ENCODE peak calls at places on chromosomes 2 and 18, in seven cellular contexts. One of them, this sample, is unnamed.

GRCh38 chr2:126244937-126245336 is 411.0 kb upstream of the GYPC start:
- DNase-seq in A549: peak; percentile 59
- DNase-seq in ovary: no peak
- DNase-seq in IMR-90: no peak
- DNase-seq in psoas muscle: peak; percentile 19
- DNase-seq in suprapubic skin: no peak
- DNase-seq in heart right ventricle: peak; percentile 21
- DNase-seq in this sample: peak; percentile 25

GRCh38 chr2:180656455-180656847 is 324.0 kb upstream of the UBE2E3 start:
- DNase-seq in A549: peak; percentile 66
- DNase-seq in ovary: no peak
- DNase-seq in IMR-90: peak; percentile 86
- DNase-seq in psoas muscle: no peak
- DNase-seq in suprapubic skin: no peak
- DNase-seq in heart right ventricle: no peak
- DNase-seq in this sample: no peak

GRCh38 chr2:232980683-232981082 is 32.4 kb downstream of the NGEF start:
- DNase-seq in A549: peak; percentile 17
- DNase-seq in ovary: no peak
- DNase-seq in IMR-90: peak; percentile 19
- DNase-seq in psoas muscle: no peak
- DNase-seq in suprapubic skin: no peak
- DNase-seq in heart right ventricle: no peak
- DNase-seq in this sample: no peak

GRCh38 chr18:29594494-29594893 is 1417.6 kb upstream of the CDH2 start:
- DNase-seq in A549: no peak
- DNase-seq in ovary: no peak
- DNase-seq in IMR-90: no peak
- DNase-seq in psoas muscle: no peak
- DNase-seq in suprapubic skin: no peak
- DNase-seq in heart right ventricle: no peak
- DNase-seq in this sample: no peak

GRCh38 chr2:55175254-55176093 is 56.6 kb downstream of the CLHC1 start:
- DNase-seq in A549: peak; percentile 75
- DNase-seq in ovary: no peak
- DNase-seq in IMR-90: peak; percentile 87
- DNase-seq in psoas muscle: no peak
- DNase-seq in suprapubic skin: no peak
- DNase-seq in heart right ventricle: no peak
- DNase-seq in this sample: no peak

GRCh38 chr18:49784427-49785185 is 28.7 kb downstream of the ACAA2 start:
- DNase-seq in A549: no peak
- DNase-seq in ovary: no peak
- DNase-seq in IMR-90: peak; percentile 18
- DNase-seq in psoas muscle: no peak
- DNase-seq in suprapubic skin: no peak
- DNase-seq in heart right ventricle: no peak
- DNase-seq in this sample: no peak

GRCh38 chr2:240885980-240886565 is 9.9 kb downstream of the MAB21L4 start:
- DNase-seq in A549: no peak
- DNase-seq in ovary: no peak
- DNase-seq in IMR-90: no peak
- DNase-seq in psoas muscle: no peak
- DNase-seq in suprapubic skin: peak; percentile 35
- DNase-seq in heart right ventricle: no peak
- DNase-seq in this sample: no peak

GRCh38 chr2:238183846-238184245 is 19.6 kb downstream of the ILKAP start:
- DNase-seq in A549: no peak
- DNase-seq in ovary: no peak
- DNase-seq in IMR-90: peak; percentile 47
- DNase-seq in psoas muscle: no peak
- DNase-seq in suprapubic skin: no peak
- DNase-seq in heart right ventricle: no peak
- DNase-seq in this sample: no peak

GRCh38 chr2:102114851-102115497 is 27.6 kb upstream of the IL1R1 start:
- DNase-seq in A549: no peak
- DNase-seq in ovary: no peak
- DNase-seq in IMR-90: peak; percentile 68
- DNase-seq in psoas muscle: peak; percentile 42
- DNase-seq in suprapubic skin: no peak
- DNase-seq in heart right ventricle: no peak
- DNase-seq in this sample: peak; percentile 54

GRCh38 chr2:120594856-120595685 is 140.6 kb upstream of the GLI2 start:
- DNase-seq in A549: peak; percentile 42
- DNase-seq in ovary: no peak
- DNase-seq in IMR-90: no peak
- DNase-seq in psoas muscle: peak; percentile 7
- DNase-seq in suprapubic skin: no peak
- DNase-seq in heart right ventricle: no peak
- DNase-seq in this sample: peak; percentile 26

GRCh38 chr2:27100036-27100435 is 13.5 kb downstream of the KHK start:
- DNase-seq in A549: no peak
- DNase-seq in ovary: no peak
- DNase-seq in IMR-90: no peak
- DNase-seq in psoas muscle: no peak
- DNase-seq in suprapubic skin: no peak
- DNase-seq in heart right ventricle: no peak
- DNase-seq in this sample: no peak

GRCh38 chr18:48816554-48816953 is 134.2 kb downstream of the SMAD7 start:
- DNase-seq in A549: no peak
- DNase-seq in ovary: no peak
- DNase-seq in IMR-90: no peak
- DNase-seq in psoas muscle: no peak
- DNase-seq in suprapubic skin: peak; percentile 26
- DNase-seq in heart right ventricle: no peak
- DNase-seq in this sample: no peak

GRCh38 chr2:173644146-173644545 is 289.5 kb downstream of the CDCA7 start:
- DNase-seq in A549: no peak
- DNase-seq in ovary: no peak
- DNase-seq in IMR-90: peak; percentile 78
- DNase-seq in psoas muscle: no peak
- DNase-seq in suprapubic skin: no peak
- DNase-seq in heart right ventricle: no peak
- DNase-seq in this sample: no peak

GRCh38 chr2:73594241-73594640 is 48.0 kb downstream of the NAT8 start:
- DNase-seq in A549: no peak
- DNase-seq in ovary: no peak
- DNase-seq in IMR-90: no peak
- DNase-seq in psoas muscle: no peak
- DNase-seq in suprapubic skin: no peak
- DNase-seq in heart right ventricle: no peak
- DNase-seq in this sample: no peak

GRCh38 chr2:197675711-197676188 is 363 bp upstream of the RFTN2 start:
- DNase-seq in A549: no peak
- DNase-seq in ovary: peak; percentile 23
- DNase-seq in IMR-90: peak; percentile 76
- DNase-seq in psoas muscle: no peak
- DNase-seq in suprapubic skin: no peak
- DNase-seq in heart right ventricle: no peak
- DNase-seq in this sample: no peak

GRCh38 chr2:86703704-86704370 is 16.3 kb upstream of the RMND5A start:
- DNase-seq in A549: peak; percentile 77
- DNase-seq in ovary: no peak
- DNase-seq in IMR-90: no peak
- DNase-seq in psoas muscle: no peak
- DNase-seq in suprapubic skin: peak; percentile 67
- DNase-seq in heart right ventricle: peak; percentile 26
- DNase-seq in this sample: no peak

GRCh38 chr2:150280255-150280654 is 207.2 kb downstream of the RND3 start:
- DNase-seq in A549: no peak
- DNase-seq in ovary: no peak
- DNase-seq in IMR-90: peak; percentile 87
- DNase-seq in psoas muscle: no peak
- DNase-seq in suprapubic skin: no peak
- DNase-seq in heart right ventricle: no peak
- DNase-seq in this sample: no peak

GRCh38 chr2:204486855-204487254 is 58.4 kb upstream of the PARD3B start:
- DNase-seq in A549: no peak
- DNase-seq in ovary: no peak
- DNase-seq in IMR-90: peak; percentile 64
- DNase-seq in psoas muscle: no peak
- DNase-seq in suprapubic skin: no peak
- DNase-seq in heart right ventricle: no peak
- DNase-seq in this sample: no peak

GRCh38 chr2:203909192-203909945 is 27.2 kb upstream of the ICOS start:
- DNase-seq in A549: peak; percentile 32
- DNase-seq in ovary: no peak
- DNase-seq in IMR-90: peak; percentile 80
- DNase-seq in psoas muscle: no peak
- DNase-seq in suprapubic skin: no peak
- DNase-seq in heart right ventricle: no peak
- DNase-seq in this sample: no peak

GRCh38 chr2:224009605-224010330 is 29.3 kb downstream of the SERPINE2 start:
- DNase-seq in A549: peak; percentile 20
- DNase-seq in ovary: no peak
- DNase-seq in IMR-90: peak; percentile 34
- DNase-seq in psoas muscle: no peak
- DNase-seq in suprapubic skin: no peak
- DNase-seq in heart right ventricle: no peak
- DNase-seq in this sample: peak; percentile 12

GRCh38 chr2:70531419-70532130 is 22.1 kb downstream of the TGFA start:
- DNase-seq in A549: no peak
- DNase-seq in ovary: no peak
- DNase-seq in IMR-90: no peak
- DNase-seq in psoas muscle: no peak
- DNase-seq in suprapubic skin: no peak
- DNase-seq in heart right ventricle: no peak
- DNase-seq in this sample: no peak

GRCh38 chr2:230930928-230931555 is 6.0 kb upstream of the GPR55 start:
- DNase-seq in A549: no peak
- DNase-seq in ovary: no peak
- DNase-seq in IMR-90: no peak
- DNase-seq in psoas muscle: no peak
- DNase-seq in suprapubic skin: no peak
- DNase-seq in heart right ventricle: no peak
- DNase-seq in this sample: no peak
- H3K4me1 ChIP-seq in A549: no peaks in the 10 kb centered on the region
- H3K4me1 ChIP-seq in ovary: no peaks in the 10 kb centered on the region
- H3K4me1 ChIP-seq in IMR-90: no peaks in the 10 kb centered on the region
- H3K4me1 ChIP-seq in psoas muscle: no peaks in the 10 kb centered on the region
- H3K4me1 ChIP-seq in suprapubic skin: peaks cover 7% of the 10 kb centered on the region
- H3K4me1 ChIP-seq in heart right ventricle: peaks cover 13% of the 10 kb centered on the region
- H3K4me1 ChIP-seq in this sample: no peaks in the 10 kb centered on the region

GRCh38 chr2:160432633-160433032 is 61.0 kb downstream of the RBMS1 start:
- DNase-seq in A549: peak; percentile 35
- DNase-seq in ovary: no peak
- DNase-seq in IMR-90: peak; percentile 87
- DNase-seq in psoas muscle: no peak
- DNase-seq in suprapubic skin: no peak
- DNase-seq in heart right ventricle: no peak
- DNase-seq in this sample: no peak
- TF ChIP-seq CTCF in A549: no peak
- TF ChIP-seq CTCF in ovary: no peak
- TF ChIP-seq CTCF in IMR-90: no peak
- TF ChIP-seq CTCF in psoas muscle: no peak
- TF ChIP-seq CTCF in suprapubic skin: no peak
- TF ChIP-seq CTCF in heart right ventricle: no peak
- TF ChIP-seq CTCF in this sample: no peak

GRCh38 chr2:130963849-130964793 is 127.4 kb downstream of the ARHGEF4 start:
- DNase-seq in A549: peak; percentile 66
- DNase-seq in ovary: no peak
- DNase-seq in IMR-90: no peak
- DNase-seq in psoas muscle: peak; percentile 24
- DNase-seq in suprapubic skin: no peak
- DNase-seq in heart right ventricle: no peak
- DNase-seq in this sample: peak; percentile 54

GRCh38 chr2:130966149-130967019 is 126.9 kb downstream of the FAM168B start:
- DNase-seq in A549: no peak
- DNase-seq in ovary: no peak
- DNase-seq in IMR-90: no peak
- DNase-seq in psoas muscle: no peak
- DNase-seq in suprapubic skin: no peak
- DNase-seq in heart right ventricle: no peak
- DNase-seq in this sample: no peak

GRCh38 chr2:130963058-130963848 is 126.5 kb downstream of the ARHGEF4 start:
- DNase-seq in A549: no peak
- DNase-seq in ovary: no peak
- DNase-seq in IMR-90: no peak
- DNase-seq in psoas muscle: no peak
- DNase-seq in suprapubic skin: no peak
- DNase-seq in heart right ventricle: no peak
- DNase-seq in this sample: no peak

GRCh38 chr2:130967020-130967495 is 126.2 kb downstream of the FAM168B start:
- DNase-seq in A549: no peak
- DNase-seq in ovary: no peak
- DNase-seq in IMR-90: no peak
- DNase-seq in psoas muscle: no peak
- DNase-seq in suprapubic skin: no peak
- DNase-seq in heart right ventricle: no peak
- DNase-seq in this sample: no peak

GRCh38 chr2:130964931-130965330 is 128.2 kb downstream of the ARHGEF4 start:
- DNase-seq in A549: no peak
- DNase-seq in ovary: no peak
- DNase-seq in IMR-90: no peak
- DNase-seq in psoas muscle: no peak
- DNase-seq in suprapubic skin: no peak
- DNase-seq in heart right ventricle: no peak
- DNase-seq in this sample: no peak
- H3K4me3 ChIP-seq in A549: no peak overlapping the region
- H3K4me3 ChIP-seq in ovary: no peak overlapping the region
- H3K4me3 ChIP-seq in IMR-90: no peak overlapping the region
- H3K4me3 ChIP-seq in psoas muscle: no peak overlapping the region
- H3K4me3 ChIP-seq in suprapubic skin: no peak overlapping the region
- H3K4me3 ChIP-seq in heart right ventricle: no peak overlapping the region
- H3K4me3 ChIP-seq in this sample: no peak overlapping the region

DNA sequence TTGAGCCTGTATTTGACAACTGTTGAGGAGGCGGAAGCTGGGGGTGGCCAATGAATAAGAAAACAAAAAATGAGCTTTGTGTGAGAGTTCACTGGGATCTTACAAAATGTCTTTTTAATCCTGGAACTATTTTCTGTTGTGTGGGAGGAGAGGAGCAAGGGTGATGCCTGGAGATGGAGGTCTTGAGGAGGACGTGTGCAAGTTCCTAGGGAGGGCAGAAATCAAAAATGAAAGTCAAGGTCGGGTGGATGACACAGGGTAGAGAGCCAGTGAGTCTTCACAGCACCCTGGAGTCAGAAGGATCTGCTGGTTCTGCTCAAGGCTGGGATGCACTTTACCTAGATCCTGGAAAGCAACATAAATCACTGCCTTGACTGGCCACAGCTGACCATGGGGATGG is 180.3 kb upstream of the PKDCC start:
- DNase-seq in A549: no peak
- DNase-seq in ovary: peak; percentile 32
- DNase-seq in IMR-90: peak; percentile 4
- DNase-seq in psoas muscle: no peak
- DNase-seq in suprapubic skin: no peak
- DNase-seq in heart right ventricle: no peak
- DNase-seq in this sample: no peak
- H3K4me1 ChIP-seq in A549: peaks cover 42% of the 10 kb centered on the region
- H3K4me1 ChIP-seq in ovary: peaks cover 8% of the 10 kb centered on the region
- H3K4me1 ChIP-seq in IMR-90: peaks cover 17% of the 10 kb centered on the region
- H3K4me1 ChIP-seq in psoas muscle: peaks cover 9% of the 10 kb centered on the region
- H3K4me1 ChIP-seq in suprapubic skin: peaks cover 3% of the 10 kb centered on the region
- H3K4me1 ChIP-seq in heart right ventricle: peaks cover 7% of the 10 kb centered on the region
- H3K4me1 ChIP-seq in this sample: no peaks in the 10 kb centered on the region

GRCh38 chr2:7358865-7359264 is 441.7 kb downstream of the RNF144A start:
- DNase-seq in A549: no peak
- DNase-seq in ovary: no peak
- DNase-seq in IMR-90: no peak
- DNase-seq in psoas muscle: no peak
- DNase-seq in suprapubic skin: no peak
- DNase-seq in heart right ventricle: no peak
- DNase-seq in this sample: no peak
- TF ChIP-seq CTCF in A549: no peak
- TF ChIP-seq CTCF in ovary: no peak
- TF ChIP-seq CTCF in IMR-90: no peak
- TF ChIP-seq CTCF in psoas muscle: no peak
- TF ChIP-seq CTCF in suprapubic skin: no peak
- TF ChIP-seq CTCF in heart right ventricle: no peak
- TF ChIP-seq CTCF in this sample: no peak